ENCODE peak calls at places on chromosome 14, in four cellular contexts. W, Z, X and B are unnamed samples.

GRCh38 chr14:60253649-60254048 is 4.6 kb downstream of the PPM1A start:
- DNase-seq in W (no peak), Z (no peak), X (no peak), B (no peak)

GRCh38 chr14:102749833-102750775 is 27.1 kb upstream of the TRAF3 start:
- DNase-seq in W (no peak), Z (no peak), X (no peak), B (no peak)

GRCh38 chr14:32761381-32761968 is 177.2 kb upstream of the NPAS3 start:
- DNase-seq in X (no peak), W (no peak), Z (no peak), B (no peak)

GRCh38 chr14:36451346-36452065 is 68.5 kb downstream of the NKX2-1 start:
- DNase-seq in X (no peak), Z (no peak), W (no peak), B (no peak)

GRCh38 chr14:36721877-36722276 is 60.2 kb downstream of the PAX9 start:
- DNase-seq in Z (no peak), W (no peak), X (no peak), B (no peak)

GRCh38 chr14:104136472-104137296 is 1.7 kb upstream of the KIF26A start:
- DNase-seq in W (no peak), Z (no peak), X (no peak), B (no peak)

GRCh38 chr14:100692859-100693558 is 33.7 kb upstream of the DLK1 start:
- DNase-seq in X (peak; percentile 71), W (peak; percentile 65), Z (no peak), B (no peak)

GRCh38 chr14:55450987-55451386 is 10.6 kb upstream of the TBPL2 start:
- DNase-seq in W (no peak), X (no peak), Z (no peak), B (no peak)

GRCh38 chr14:99720941-99721791 is 37.1 kb downstream of the CYP46A1 start:
- DNase-seq in X (no peak), Z (no peak), W (no peak), B (no peak)

GRCh38 chr14:22838631-22839041 is 2.3 kb downstream of the MMP14 start:
- DNase-seq in Z (no peak), W (no peak), X (peak; percentile 49), B (no peak)

GRCh38 chr14:99129211-99129696 is 142.7 kb downstream of the BCL11B start:
- DNase-seq in W (no peak), X (no peak), Z (no peak), B (no peak)

GRCh38 chr14:95577067-95577800 is 42.4 kb downstream of the GLRX5 start:
- DNase-seq in X (no peak), Z (no peak), W (no peak), B (no peak)

GRCh38 chr14:100190126-100190525 is 30.7 kb upstream of the DEGS2 start:
- DNase-seq in X (no peak), W (no peak), Z (no peak), B (no peak)

GRCh38 chr14:96674121-96674520 is 123.1 kb upstream of the VRK1 start:
- DNase-seq in W (no peak), X (no peak), Z (no peak), B (no peak)

GRCh38 chr14:95507701-95508103 is 8.7 kb downstream of the SYNE3 start:
- DNase-seq in Z (no peak), X (no peak), W (no peak), B (no peak)

GRCh38 chr14:24311837-24312615 is 724 bp downstream of the LTB4R start:
- DNase-seq in X (no peak), Z (no peak), W (no peak), B (peak; percentile 41)